ENCODE peak calls at places on chromosomes 16 and 17, in eight cellular contexts. I is endothelial cell, X is AG04450, W is foreskin fibroblast, O is fibroblast of lung, U is WTC11, N is HFF-Myc, G is A549. F is an unnamed sample.

GRCh38 chr16:69083306-69083941 is 22.0 kb upstream of the HAS3 start:
- DNase-seq in G (no peak), U (peak; percentile 46), I (no peak), W (no peak), N (no peak), O (no peak), X (no peak), F (no peak)

GRCh38 chr17:3482851-3483250 is 7.1 kb downstream of the ASPA start:
- DNase-seq in G (no peak), W (no peak), U (no peak), O (no peak), I (no peak), X (no peak), N (no peak), F (no peak)

GRCh38 chr16:89395150-89396142 is 94.9 kb downstream of the ANKRD11 start:
- DNase-seq in I (no peak), U (no peak), N (peak; percentile 91), O (peak; percentile 98), W (peak; percentile 98), X (peak; percentile 95), G (peak; percentile 88), F (no peak)

GRCh38 chr16:17015702-17016101 is 455.1 kb downstream of the XYLT1 start:
- DNase-seq in X (no peak), I (no peak), G (no peak), O (no peak), N (no peak), U (no peak), W (no peak), F (no peak)

GRCh38 chr16:12811441-12812198 is 7.9 kb upstream of the CPPED1 start:
- DNase-seq in O (no peak), X (no peak), W (no peak), N (no peak), G (no peak), U (no peak), I (no peak), F (no peak)

GRCh38 chr17:80804466-80804865 is 187.2 kb upstream of the CHMP6 start:
- DNase-seq in G (no peak), W (no peak), I (no peak), X (no peak), U (no peak), O (no peak), N (no peak), F (no peak)

GRCh38 chr16:14193316-14193871 is 122.3 kb downstream of the MRTFB start:
- DNase-seq in N (no peak), U (no peak), W (no peak), O (no peak), I (no peak), G (no peak), X (no peak), F (no peak)

GRCh38 chr17:50476545-50477315 is 1.9 kb upstream of the RSAD1 start:
- DNase-seq in U (no peak), N (no peak), I (no peak), X (no peak), O (no peak), W (no peak), G (no peak), F (no peak)

GRCh38 chr17:38476549-38476948 is 48.3 kb downstream of the ARHGAP23 start:
- DNase-seq in G (no peak), I (no peak), O (peak; percentile 14), N (no peak), X (no peak), W (peak; percentile 56), U (no peak), F (no peak)

GRCh38 chr16:2235234-2235651 is 1.0 kb upstream of the DNASE1L2 start:
- DNase-seq in U (no peak), G (no peak), O (no peak), I (no peak), X (no peak), W (no peak), N (no peak), F (no peak)

GRCh38 chr17:6843241-6843890 is 11.8 kb upstream of the TEKT1 start:
- DNase-seq in I (no peak), U (no peak), O (peak; percentile 68), N (peak; percentile 16), W (peak; percentile 61), X (no peak), G (no peak), F (no peak)

GRCh38 chr17:38452719-38453118 is 24.5 kb downstream of the ARHGAP23 start:
- DNase-seq in I (no peak), U (no peak), O (no peak), X (no peak), G (no peak), W (no peak), N (no peak), F (no peak)

GRCh38 chr16:69443809-69444611 is 19.6 kb downstream of the CYB5B start:
- DNase-seq in G (no peak), N (no peak), X (no peak), U (no peak), I (no peak), O (peak; percentile 64), W (peak; percentile 56), F (no peak)

GRCh38 chr16:81650982-81651562 is 128.0 kb upstream of the PLCG2 start:
- DNase-seq in X (no peak), I (no peak), O (peak; percentile 60), N (no peak), U (peak; percentile 66), G (no peak), W (no peak), F (no peak)

GRCh38 chr17:41621916-41622315 is 2.5 kb downstream of the KRT17 start:
- DNase-seq in G (no peak), O (no peak), X (no peak), W (no peak), I (no peak), U (no peak), N (no peak), F (no peak)

GRCh38 chr17:40556884-40557414 is 8.3 kb downstream of the CCR7 start:
- DNase-seq in O (no peak), G (no peak), U (peak; percentile 11), I (no peak), W (peak; percentile 55), N (no peak), X (no peak), F (no peak)

GRCh38 chr17:40557531-40558299 is 7.6 kb downstream of the CCR7 start:
- DNase-seq in W (no peak), I (no peak), G (no peak), N (no peak), X (no peak), U (peak; percentile 6), O (no peak), F (no peak)

GRCh38 chr17:40555296-40556190 is 9.7 kb downstream of the CCR7 start:
- DNase-seq in X (no peak), O (no peak), W (no peak), G (no peak), I (no peak), N (no peak), U (peak; percentile 6), F (no peak)

GRCh38 chr17:40554646-40555295 is 10.5 kb downstream of the CCR7 start:
- DNase-seq in G (no peak), U (peak; percentile 6), N (no peak), O (no peak), I (no peak), W (no peak), X (no peak), F (no peak)

GRCh38 chr17:40556198-40556661 is 9.0 kb downstream of the CCR7 start:
- DNase-seq in I (no peak), O (no peak), N (no peak), W (no peak), G (no peak), X (no peak), U (no peak), F (no peak)
- TF ChIP-seq CTCF in I (no peak), O (no peak), N (no peak), W (no peak), G (no peak), X (no peak), U (no peak), F (no peak)

GRCh38 chr17:72503556-72503955 is 382.7 kb downstream of the SOX9 start:
- DNase-seq in G (no peak), N (no peak), X (no peak), U (no peak), I (no peak), W (no peak), O (no peak), F (no peak)
- TF ChIP-seq CTCF in G (no peak), N (no peak), X (no peak), U (no peak), I (no peak), W (no peak), O (no peak), F (no peak)

GRCh38 chr17:2107050-2107449 is 52.1 kb downstream of the HIC1 start:
- DNase-seq in U (no peak), O (no peak), G (no peak), N (no peak), W (no peak), X (no peak), I (no peak), F (no peak)

GRCh38 chr17:2108170-2108569 is 53.3 kb downstream of the HIC1 start:
- DNase-seq in G (no peak), O (no peak), X (no peak), U (no peak), N (no peak), I (no peak), W (peak; percentile 61), F (no peak)

GRCh38 chr17:2106308-2106707 is 51.4 kb downstream of the HIC1 start:
- DNase-seq in U (no peak), G (no peak), X (no peak), I (no peak), W (no peak), O (no peak), N (no peak), F (no peak)

GRCh38 chr17:2105663-2106062 is 50.8 kb downstream of the HIC1 start:
- DNase-seq in U (no peak), O (no peak), N (no peak), I (no peak), W (no peak), X (no peak), G (no peak), F (no peak)

GRCh38 chr17:2107506-2107905 is 52.6 kb downstream of the HIC1 start:
- DNase-seq in G (no peak), X (no peak), O (no peak), I (no peak), U (no peak), N (no peak), W (no peak), F (no peak)
- TF ChIP-seq CTCF in G (no peak), X (no peak), O (no peak), I (no peak), U (no peak), N (no peak), W (no peak), F (no peak)

DNA sequence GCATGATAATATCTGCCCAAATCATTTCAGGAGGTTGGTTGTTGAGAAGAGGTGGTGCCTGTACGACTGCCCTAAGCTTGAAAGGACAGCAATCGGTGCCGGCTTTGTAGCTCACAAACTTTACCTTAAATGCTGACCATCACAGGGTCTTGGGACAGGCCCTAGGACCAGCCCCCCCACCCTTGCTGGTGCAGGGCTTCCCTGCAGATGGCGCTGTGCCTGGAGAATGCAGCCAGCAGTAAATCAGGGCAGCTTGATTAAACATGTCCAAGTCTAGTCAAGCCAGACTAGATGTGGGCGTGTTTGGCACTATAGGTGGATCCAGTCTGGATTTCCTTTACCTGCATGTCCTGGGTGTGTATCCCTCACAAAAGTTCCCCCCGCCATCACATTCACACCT is 135.5 kb upstream of the CRHR1 start:
- DNase-seq in U (peak; percentile 80), X (no peak), I (peak; percentile 38), O (no peak), N (no peak), G (no peak), W (no peak), F (no peak)
- TF ChIP-seq CTCF in U (peak; percentile 70), X (no peak), I (peak; percentile 58), O (no peak), N (peak; percentile 30), G (no peak), W (no peak), F (peak; percentile 40)

GRCh38 chr16:3983081-3983520 is 102.6 kb upstream of the CREBBP start:
- DNase-seq in G (peak; percentile 93), I (peak; percentile 72), X (no peak), U (peak; percentile 89), W (peak; percentile 86), N (no peak), O (peak; percentile 69), F (peak; percentile 93)
- TF ChIP-seq CTCF in G (peak; percentile 91), I (peak; percentile 28), X (peak; percentile 76), U (peak; percentile 38), W (peak; percentile 73), N (peak; percentile 69), O (peak; percentile 83), F (peak; percentile 49)